ENCODE peak calls at places on chromosomes 2 and 18, in eight cellular contexts. One of them, this sample, is unnamed.

GRCh38 chr2:179861027-179861776 is at the start of gene ZNF385B:
- DNase-seq in fibroblast of gingiva: no peak
- DNase-seq in NCI-H1436 treated with DMSO at 0.1 percent for 48 hours: no peak
- DNase-seq in nephron progenitor cell: peak
- DNase-seq in brain microvascular endothelial cell: no peak
- DNase-seq in renal cortical epithelial cell: no peak
- DNase-seq in NCI-H82: peak
- DNase-seq in fibroblast of lung: peak
- DNase-seq in this sample: no peak

GRCh38 chr18:34709104-34709503 is 994 bp upstream of the DTNA start:
- DNase-seq in brain microvascular endothelial cell: peak
- DNase-seq in nephron progenitor cell: no peak
- DNase-seq in fibroblast of gingiva: peak
- DNase-seq in NCI-H82: no peak
- DNase-seq in NCI-H1436 treated with DMSO at 0.1 percent for 48 hours: no peak
- DNase-seq in fibroblast of lung: peak
- DNase-seq in renal cortical epithelial cell: peak
- DNase-seq in this sample: no peak

GRCh38 chr2:13681936-13682335 is 950.6 kb upstream of the LRATD1 start:
- DNase-seq in brain microvascular endothelial cell: no peak
- DNase-seq in NCI-H1436 treated with DMSO at 0.1 percent for 48 hours: no peak
- DNase-seq in NCI-H82: no peak
- DNase-seq in renal cortical epithelial cell: no peak
- DNase-seq in fibroblast of gingiva: peak
- DNase-seq in fibroblast of lung: peak
- DNase-seq in nephron progenitor cell: no peak
- DNase-seq in this sample: no peak

GRCh38 chr18:9135912-9136314 is 668 bp upstream of the ANKRD12 start:
- DNase-seq in nephron progenitor cell: no peak
- DNase-seq in fibroblast of gingiva: peak
- DNase-seq in brain microvascular endothelial cell: no peak
- DNase-seq in NCI-H82: peak
- DNase-seq in fibroblast of lung: no peak
- DNase-seq in NCI-H1436 treated with DMSO at 0.1 percent for 48 hours: peak
- DNase-seq in renal cortical epithelial cell: peak
- DNase-seq in this sample: peak

GRCh38 chr2:69026026-69026425 is 13.0 kb downstream of the ANTXR1 start:
- DNase-seq in NCI-H82: peak
- DNase-seq in fibroblast of gingiva: peak
- DNase-seq in fibroblast of lung: no peak
- DNase-seq in renal cortical epithelial cell: peak
- DNase-seq in nephron progenitor cell: no peak
- DNase-seq in NCI-H1436 treated with DMSO at 0.1 percent for 48 hours: no peak
- DNase-seq in brain microvascular endothelial cell: peak
- DNase-seq in this sample: peak

GRCh38 chr18:73774836-73775509 is 372.7 kb downstream of the FBXO15 start:
- DNase-seq in nephron progenitor cell: peak
- DNase-seq in NCI-H82: peak
- DNase-seq in fibroblast of gingiva: no peak
- DNase-seq in brain microvascular endothelial cell: no peak
- DNase-seq in fibroblast of lung: no peak
- DNase-seq in renal cortical epithelial cell: peak
- DNase-seq in NCI-H1436 treated with DMSO at 0.1 percent for 48 hours: no peak
- DNase-seq in this sample: no peak

GRCh38 chr2:166802475-166802874 is 85.8 kb upstream of the XIRP2 start:
- DNase-seq in nephron progenitor cell: no peak
- DNase-seq in brain microvascular endothelial cell: no peak
- DNase-seq in NCI-H1436 treated with DMSO at 0.1 percent for 48 hours: no peak
- DNase-seq in fibroblast of gingiva: no peak
- DNase-seq in renal cortical epithelial cell: no peak
- DNase-seq in NCI-H82: no peak
- DNase-seq in fibroblast of lung: no peak
- DNase-seq in this sample: no peak

GRCh38 chr2:233497692-233498091 is 68.9 kb downstream of the USP40 start:
- DNase-seq in renal cortical epithelial cell: no peak
- DNase-seq in brain microvascular endothelial cell: no peak
- DNase-seq in fibroblast of gingiva: no peak
- DNase-seq in nephron progenitor cell: no peak
- DNase-seq in fibroblast of lung: no peak
- DNase-seq in NCI-H82: no peak
- DNase-seq in NCI-H1436 treated with DMSO at 0.1 percent for 48 hours: no peak
- DNase-seq in this sample: no peak

GRCh38 chr2:227339098-227339599 is 14.1 kb downstream of the MFF start:
- DNase-seq in fibroblast of lung: no peak
- DNase-seq in renal cortical epithelial cell: peak
- DNase-seq in NCI-H82: no peak
- DNase-seq in NCI-H1436 treated with DMSO at 0.1 percent for 48 hours: no peak
- DNase-seq in fibroblast of gingiva: no peak
- DNase-seq in brain microvascular endothelial cell: no peak
- DNase-seq in nephron progenitor cell: no peak
- DNase-seq in this sample: no peak

GRCh38 chr2:41061371-41061770 is 609.5 kb upstream of the SLC8A1 start:
- DNase-seq in fibroblast of lung: peak
- DNase-seq in NCI-H1436 treated with DMSO at 0.1 percent for 48 hours: no peak
- DNase-seq in fibroblast of gingiva: no peak
- DNase-seq in renal cortical epithelial cell: peak
- DNase-seq in brain microvascular endothelial cell: no peak
- DNase-seq in nephron progenitor cell: no peak
- DNase-seq in NCI-H82: no peak
- DNase-seq in this sample: no peak

GRCh38 chr2:128369626-128370467 is 51.2 kb upstream of the HS6ST1 start:
- DNase-seq in fibroblast of gingiva: no peak
- DNase-seq in renal cortical epithelial cell: no peak
- DNase-seq in NCI-H82: no peak
- DNase-seq in brain microvascular endothelial cell: no peak
- DNase-seq in nephron progenitor cell: peak
- DNase-seq in fibroblast of lung: no peak
- DNase-seq in NCI-H1436 treated with DMSO at 0.1 percent for 48 hours: no peak
- DNase-seq in this sample: no peak

GRCh38 chr2:133400411-133400810 is 167.9 kb downstream of the NCKAP5 start:
- DNase-seq in brain microvascular endothelial cell: no peak
- DNase-seq in NCI-H1436 treated with DMSO at 0.1 percent for 48 hours: no peak
- DNase-seq in renal cortical epithelial cell: no peak
- DNase-seq in NCI-H82: peak
- DNase-seq in nephron progenitor cell: no peak
- DNase-seq in fibroblast of lung: peak
- DNase-seq in fibroblast of gingiva: no peak
- DNase-seq in this sample: no peak

GRCh38 chr2:240840435-240841060 is 20.5 kb upstream of the KIF1A start:
- DNase-seq in fibroblast of lung: peak
- DNase-seq in renal cortical epithelial cell: peak
- DNase-seq in nephron progenitor cell: peak
- DNase-seq in NCI-H82: peak
- DNase-seq in brain microvascular endothelial cell: peak
- DNase-seq in NCI-H1436 treated with DMSO at 0.1 percent for 48 hours: peak
- DNase-seq in fibroblast of gingiva: peak
- DNase-seq in this sample: no peak

GRCh38 chr2:174787485-174788205 is 23.4 kb upstream of the CHRNA1 start:
- DNase-seq in nephron progenitor cell: no peak
- DNase-seq in brain microvascular endothelial cell: peak
- DNase-seq in fibroblast of lung: peak
- DNase-seq in renal cortical epithelial cell: peak
- DNase-seq in NCI-H1436 treated with DMSO at 0.1 percent for 48 hours: no peak
- DNase-seq in fibroblast of gingiva: peak
- DNase-seq in NCI-H82: peak
- DNase-seq in this sample: no peak

GRCh38 chr2:121283670-121284245 is 1.2 kb downstream of the TFCP2L1 start:
- DNase-seq in fibroblast of gingiva: no peak
- DNase-seq in NCI-H1436 treated with DMSO at 0.1 percent for 48 hours: no peak
- DNase-seq in renal cortical epithelial cell: peak
- DNase-seq in nephron progenitor cell: no peak
- DNase-seq in brain microvascular endothelial cell: no peak
- DNase-seq in NCI-H82: peak
- DNase-seq in fibroblast of lung: no peak
- DNase-seq in this sample: no peak

GRCh38 chr2:9230881-9231280 is 24.3 kb downstream of the ASAP2 start:
- DNase-seq in fibroblast of gingiva: peak
- DNase-seq in fibroblast of lung: no peak
- DNase-seq in NCI-H1436 treated with DMSO at 0.1 percent for 48 hours: no peak
- DNase-seq in brain microvascular endothelial cell: no peak
- DNase-seq in renal cortical epithelial cell: peak
- DNase-seq in NCI-H82: no peak
- DNase-seq in nephron progenitor cell: no peak
- DNase-seq in this sample: no peak

GRCh38 chr2:178756843-178757242 is 50.4 kb downstream of the TTN start:
- DNase-seq in brain microvascular endothelial cell: peak
- DNase-seq in fibroblast of gingiva: peak
- DNase-seq in fibroblast of lung: peak
- DNase-seq in nephron progenitor cell: no peak
- DNase-seq in renal cortical epithelial cell: peak
- DNase-seq in NCI-H1436 treated with DMSO at 0.1 percent for 48 hours: no peak
- DNase-seq in NCI-H82: no peak
- DNase-seq in this sample: no peak

GRCh38 chr2:232526296-232527055 is 516 bp downstream of the CHRND start:
- DNase-seq in brain microvascular endothelial cell: no peak
- DNase-seq in NCI-H82: peak
- DNase-seq in NCI-H1436 treated with DMSO at 0.1 percent for 48 hours: no peak
- DNase-seq in nephron progenitor cell: no peak
- DNase-seq in renal cortical epithelial cell: no peak
- DNase-seq in fibroblast of lung: no peak
- DNase-seq in fibroblast of gingiva: no peak
- DNase-seq in this sample: no peak

GRCh38 chr2:222813177-222813843 is 47.5 kb upstream of the ACSL3 start:
- DNase-seq in fibroblast of lung: no peak
- DNase-seq in brain microvascular endothelial cell: no peak
- DNase-seq in nephron progenitor cell: no peak
- DNase-seq in NCI-H82: no peak
- DNase-seq in fibroblast of gingiva: no peak
- DNase-seq in renal cortical epithelial cell: peak
- DNase-seq in NCI-H1436 treated with DMSO at 0.1 percent for 48 hours: no peak
- DNase-seq in this sample: no peak

GRCh38 chr2:239146011-239146641 is 254.7 kb downstream of the HDAC4 start:
- DNase-seq in nephron progenitor cell: no peak
- DNase-seq in fibroblast of lung: no peak
- DNase-seq in NCI-H82: no peak
- DNase-seq in brain microvascular endothelial cell: no peak
- DNase-seq in renal cortical epithelial cell: no peak
- DNase-seq in NCI-H1436 treated with DMSO at 0.1 percent for 48 hours: no peak
- DNase-seq in fibroblast of gingiva: no peak
- DNase-seq in this sample: no peak

GRCh38 chr2:13819896-13820295 is 812.6 kb upstream of the LRATD1 start:
- DNase-seq in brain microvascular endothelial cell: no peak
- DNase-seq in fibroblast of gingiva: no peak
- DNase-seq in fibroblast of lung: no peak
- DNase-seq in NCI-H82: peak
- DNase-seq in NCI-H1436 treated with DMSO at 0.1 percent for 48 hours: no peak
- DNase-seq in nephron progenitor cell: no peak
- DNase-seq in renal cortical epithelial cell: no peak
- DNase-seq in this sample: no peak

GRCh38 chr18:58635891-58636290 is 7.0 kb upstream of the ALPK2 start:
- DNase-seq in NCI-H82: no peak
- DNase-seq in brain microvascular endothelial cell: peak
- DNase-seq in fibroblast of lung: peak
- DNase-seq in nephron progenitor cell: no peak
- DNase-seq in NCI-H1436 treated with DMSO at 0.1 percent for 48 hours: no peak
- DNase-seq in fibroblast of gingiva: peak
- DNase-seq in renal cortical epithelial cell: peak
- DNase-seq in this sample: no peak

GRCh38 chr2:219440388-219441256 is 6.0 kb downstream of the SPEG start:
- DNase-seq in brain microvascular endothelial cell: no peak
- DNase-seq in renal cortical epithelial cell: peak
- DNase-seq in NCI-H1436 treated with DMSO at 0.1 percent for 48 hours: no peak
- DNase-seq in nephron progenitor cell: no peak
- DNase-seq in fibroblast of gingiva: no peak
- DNase-seq in NCI-H82: peak
- DNase-seq in fibroblast of lung: peak
- DNase-seq in this sample: no peak

GRCh38 chr18:54726143-54726542 is 102.1 kb upstream of the RAB27B start:
- DNase-seq in NCI-H1436 treated with DMSO at 0.1 percent for 48 hours: no peak
- DNase-seq in fibroblast of lung: no peak
- DNase-seq in renal cortical epithelial cell: no peak
- DNase-seq in NCI-H82: no peak
- DNase-seq in fibroblast of gingiva: no peak
- DNase-seq in brain microvascular endothelial cell: no peak
- DNase-seq in nephron progenitor cell: no peak
- DNase-seq in this sample: no peak

GRCh38 chr2:60136913-60137312 is 416.5 kb downstream of the BCL11A start:
- DNase-seq in NCI-H1436 treated with DMSO at 0.1 percent for 48 hours: no peak
- DNase-seq in fibroblast of lung: no peak
- DNase-seq in brain microvascular endothelial cell: no peak
- DNase-seq in NCI-H82: no peak
- DNase-seq in fibroblast of gingiva: no peak
- DNase-seq in nephron progenitor cell: no peak
- DNase-seq in renal cortical epithelial cell: no peak
- DNase-seq in this sample: no peak

GRCh38 chr2:227374158-227374557 is 4.9 kb downstream of the TM4SF20 start:
- DNase-seq in renal cortical epithelial cell: no peak
- DNase-seq in fibroblast of lung: peak
- DNase-seq in brain microvascular endothelial cell: no peak
- DNase-seq in NCI-H1436 treated with DMSO at 0.1 percent for 48 hours: no peak
- DNase-seq in NCI-H82: peak
- DNase-seq in fibroblast of gingiva: peak
- DNase-seq in nephron progenitor cell: no peak
- DNase-seq in this sample: no peak

GRCh38 chr2:29114841-29115609 is at the start of gene CLIP4:
- DNase-seq in nephron progenitor cell: peak
- DNase-seq in renal cortical epithelial cell: peak
- DNase-seq in fibroblast of gingiva: peak
- DNase-seq in fibroblast of lung: peak
- DNase-seq in brain microvascular endothelial cell: peak
- DNase-seq in NCI-H1436 treated with DMSO at 0.1 percent for 48 hours: no peak
- DNase-seq in NCI-H82: peak
- DNase-seq in this sample: no peak

GRCh38 chr2:234951386-234952269 is at the start of gene SH3BP4:
- DNase-seq in fibroblast of lung: peak
- DNase-seq in brain microvascular endothelial cell: peak
- DNase-seq in renal cortical epithelial cell: no peak
- DNase-seq in fibroblast of gingiva: peak
- DNase-seq in NCI-H1436 treated with DMSO at 0.1 percent for 48 hours: no peak
- DNase-seq in nephron progenitor cell: peak
- DNase-seq in NCI-H82: peak
- DNase-seq in this sample: no peak

GRCh38 chr2:12177052-12177994 is 430.9 kb downstream of the LPIN1 start:
- DNase-seq in renal cortical epithelial cell: peak
- DNase-seq in nephron progenitor cell: no peak
- DNase-seq in fibroblast of gingiva: peak
- DNase-seq in brain microvascular endothelial cell: peak
- DNase-seq in fibroblast of lung: peak
- DNase-seq in NCI-H82: no peak
- DNase-seq in NCI-H1436 treated with DMSO at 0.1 percent for 48 hours: no peak
- DNase-seq in this sample: no peak